ENCODE peak calls at places on chromosomes 12 and 14, in four cellular contexts. T is kidney epithelial cell, C is OCI-LY7, L is upper lobe of right lung. F is an unnamed sample.

GRCh38 chr14:101888182-101888581 is 76.2 kb upstream of the DYNC1H1 start:
- DNase-seq in C (no peak), L (peak), T (no peak), F (no peak)

GRCh38 chr14:65356327-65356836 is 56.1 kb upstream of the FUT8 start:
- DNase-seq in L (no peak), T (peak), C (peak), F (no peak)

GRCh38 chr14:104392001-104392395 is 187.6 kb upstream of the C14orf180 start:
- DNase-seq in T (no peak), L (peak), C (peak), F (no peak)

GRCh38 chr14:85319101-85319500 is 210.8 kb upstream of the FLRT2 start:
- DNase-seq in L (no peak), T (no peak), C (no peak), F (no peak)

GRCh38 chr12:124660846-124661245 is 93.4 kb upstream of the NCOR2 start:
- DNase-seq in L (no peak), T (no peak), C (no peak), F (no peak)

GRCh38 chr12:46452061-46452615 is 79.6 kb upstream of the SLC38A2 start:
- DNase-seq in L (no peak), T (no peak), C (no peak), F (no peak)

GRCh38 chr12:50249464-50250229 is 33.7 kb downstream of the LIMA1 start:
- DNase-seq in L (no peak), T (no peak), C (no peak), F (no peak)

GRCh38 chr12:23906329-23906728 is 43.1 kb downstream of the SOX5 start:
- DNase-seq in C (no peak), T (peak), L (no peak), F (no peak)

GRCh38 chr12:19561411-19561961 is 122.2 kb downstream of the AEBP2 start:
- DNase-seq in T (no peak), L (no peak), C (no peak), F (no peak)

GRCh38 chr12:7501031-7501585 is 2.5 kb downstream of the CD163 start:
- DNase-seq in T (no peak), C (no peak), L (no peak), F (no peak)

GRCh38 chr14:74982661-74983060 is 20.1 kb upstream of the EIF2B2 start:
- DNase-seq in T (no peak), C (no peak), L (no peak), F (no peak)

GRCh38 chr14:103629503-103630121 is 601 bp downstream of the KLC1 start:
- DNase-seq in L (peak), T (no peak), C (peak), F (peak)

GRCh38 chr12:106358410-106359241 is 1.1 kb downstream of the POLR3B start:
- DNase-seq in T (no peak), L (peak), C (peak), F (no peak)
- TF ChIP-seq CTCF in T (no peak), L (no peak), C (peak), F (no peak)

GRCh38 chr12:61996717-61997116 is 263.5 kb upstream of the USP15 start:
- DNase-seq in T (no peak), C (no peak), L (no peak), F (no peak)

GRCh38 chr12:61991663-61992062 is 268.5 kb upstream of the USP15 start:
- DNase-seq in C (no peak), T (no peak), L (no peak), F (no peak)

DNA sequence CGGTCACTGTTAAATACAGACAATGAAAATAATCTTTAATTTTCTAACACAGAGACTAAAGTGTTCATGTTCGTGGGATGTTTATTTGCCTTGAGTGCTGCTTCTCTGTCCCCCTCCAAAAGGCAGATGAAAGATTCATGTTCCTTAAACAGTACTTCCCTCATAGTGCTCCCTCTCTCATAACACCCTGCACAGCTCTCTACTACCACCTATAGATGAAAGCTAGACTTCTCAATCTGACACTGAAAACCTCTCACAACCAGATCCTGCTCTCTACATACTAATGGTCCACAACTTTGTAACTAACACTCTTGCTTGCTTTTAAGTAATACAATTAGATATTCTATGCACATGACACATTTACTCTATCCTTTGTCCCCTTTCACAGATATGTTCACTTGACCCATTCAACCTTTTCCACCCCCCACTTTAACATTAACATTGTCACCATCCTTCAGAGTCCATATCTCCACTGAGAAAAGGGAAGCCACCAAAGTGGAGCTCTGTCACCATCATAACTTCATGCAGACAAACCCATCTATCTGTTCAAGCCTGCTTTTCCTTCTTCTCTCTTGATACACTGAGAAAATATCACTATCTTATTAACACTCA is 266.4 kb upstream of the USP15 start:
- DNase-seq in L (no peak), C (peak), T (no peak), F (no peak)
- TF ChIP-seq CTCF in L (peak), C (peak), T (peak), F (no peak)

GRCh38 chr12:112382866-112383265 is 635 bp upstream of the HECTD4 start:
- DNase-seq in C (no peak), T (no peak), L (no peak), F (no peak)

GRCh38 chr12:112381421-112381897 is 772 bp downstream of the HECTD4 start:
- DNase-seq in C (peak), L (no peak), T (no peak), F (no peak)

GRCh38 chr12:112380663-112381420 is 1.4 kb downstream of the HECTD4 start:
- DNase-seq in L (no peak), T (no peak), C (peak), F (peak)

GRCh38 chr12:112386726-112387125 is 4.5 kb upstream of the HECTD4 start:
- DNase-seq in L (no peak), T (no peak), C (no peak), F (no peak)

GRCh38 chr12:112381898-112382796 is at the start of gene HECTD4:
- DNase-seq in L (peak), T (peak), C (peak), F (peak)
- TF ChIP-seq CTCF in L (no peak), T (no peak), C (no peak), F (no peak)

GRCh38 chr12:5512585-5512970 is 80.7 kb downstream of the NTF3 start:
- DNase-seq in L (no peak), T (no peak), C (no peak), F (no peak)

GRCh38 chr12:5511256-5511643 is 79.3 kb downstream of the NTF3 start:
- DNase-seq in L (no peak), C (no peak), T (no peak), F (no peak)

GRCh38 chr12:5513406-5513805 is 81.5 kb downstream of the NTF3 start:
- DNase-seq in L (no peak), C (no peak), T (no peak), F (no peak)

GRCh38 chr12:5510251-5510805 is 78.4 kb downstream of the NTF3 start:
- DNase-seq in T (no peak), L (no peak), C (no peak), F (no peak)

GRCh38 chr12:5511644-5512584 is 80.0 kb downstream of the NTF3 start:
- DNase-seq in T (no peak), L (no peak), C (peak), F (no peak)
- TF ChIP-seq CTCF in T (peak), L (peak), C (peak), F (no peak)

DNA sequence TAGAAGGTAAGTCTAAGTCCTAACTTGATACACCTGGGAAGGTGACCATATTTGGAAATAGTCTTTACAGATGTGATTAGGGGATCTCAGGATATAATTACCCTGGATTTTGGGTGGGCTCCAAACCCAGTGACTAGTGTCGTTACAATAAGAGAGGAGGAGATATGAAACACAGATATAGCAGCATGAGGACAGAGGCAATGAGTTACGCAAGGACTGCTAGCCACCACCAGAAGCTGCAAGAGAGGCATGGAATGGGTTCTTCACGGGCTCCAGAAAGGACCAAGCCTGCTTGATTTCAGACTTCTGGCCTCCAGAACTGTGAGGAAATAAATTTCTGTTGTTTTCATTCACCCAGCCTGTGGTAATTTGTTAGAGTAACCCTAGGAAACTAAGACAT is 28.6 kb downstream of the FGFR1OP2 start:
- DNase-seq in L (no peak), T (no peak), C (no peak), F (no peak)
- TF ChIP-seq CTCF in L (no peak), T (no peak), C (no peak), F (no peak)

F was measured in activated B cell treated with CpG ODN at 0.5 μM for 24 hours.